ENCODE peak calls at places on chromosomes 1 and 21, in four cellular contexts. One of them, this sample, is unnamed.

GRCh38 chr1:87478231-87478630 is 149.6 kb downstream of the LMO4 start:
- DNase-seq in K562: no peak
- DNase-seq in HepG2: no peak
- DNase-seq in SK-N-SH: no peak
- DNase-seq in this sample: peak

GRCh38 chr1:94314222-94314858 is 77.0 kb upstream of the ARHGAP29 start:
- DNase-seq in SK-N-SH: no peak
- DNase-seq in HepG2: no peak
- DNase-seq in K562: no peak
- DNase-seq in this sample: no peak

GRCh38 chr1:27074175-27074780 is 61.6 kb upstream of the TENT5B start:
- DNase-seq in SK-N-SH: no peak
- DNase-seq in K562: peak
- DNase-seq in HepG2: no peak
- DNase-seq in this sample: no peak

GRCh38 chr1:114010433-114011184 is 31.3 kb downstream of the OLFML3 start:
- DNase-seq in SK-N-SH: no peak
- DNase-seq in K562: no peak
- DNase-seq in HepG2: no peak
- DNase-seq in this sample: no peak

GRCh38 chr1:109847251-109847650 is 63.4 kb upstream of the CSF1 start:
- DNase-seq in SK-N-SH: no peak
- DNase-seq in K562: no peak
- DNase-seq in HepG2: no peak
- DNase-seq in this sample: no peak

GRCh38 chr21:31078796-31079195 is 40.5 kb upstream of the KRTAP19-8 start:
- DNase-seq in K562: no peak
- DNase-seq in HepG2: no peak
- DNase-seq in SK-N-SH: no peak
- DNase-seq in this sample: no peak

GRCh38 chr1:212677573-212677972 is 22.1 kb downstream of the BATF3 start:
- DNase-seq in SK-N-SH: no peak
- DNase-seq in K562: no peak
- DNase-seq in HepG2: no peak
- DNase-seq in this sample: no peak

GRCh38 chr1:219041141-219041540 is 132.5 kb upstream of the LYPLAL1 start:
- DNase-seq in HepG2: no peak
- DNase-seq in SK-N-SH: no peak
- DNase-seq in K562: no peak
- DNase-seq in this sample: no peak

GRCh38 chr1:39507230-39507928 is 15.9 kb downstream of the BMP8A start:
- DNase-seq in HepG2: peak
- DNase-seq in K562: peak
- DNase-seq in SK-N-SH: peak
- DNase-seq in this sample: no peak

GRCh38 chr1:197116156-197116555 is 30.3 kb downstream of the ASPM start:
- DNase-seq in SK-N-SH: no peak
- DNase-seq in K562: no peak
- DNase-seq in HepG2: no peak
- DNase-seq in this sample: no peak

GRCh38 chr1:183472488-183473285 is at the start of gene SMG7:
- DNase-seq in SK-N-SH: no peak
- DNase-seq in K562: peak
- DNase-seq in HepG2: no peak
- DNase-seq in this sample: no peak

GRCh38 chr1:151475175-151475574 is 15.9 kb upstream of the POGZ start:
- DNase-seq in HepG2: no peak
- DNase-seq in SK-N-SH: no peak
- DNase-seq in K562: no peak
- DNase-seq in this sample: no peak

GRCh38 chr1:7672864-7673263 is 98.2 kb upstream of the VAMP3 start:
- DNase-seq in K562: no peak
- DNase-seq in SK-N-SH: peak
- DNase-seq in HepG2: no peak
- DNase-seq in this sample: no peak

GRCh38 chr1:178048426-178048825 is 45.5 kb upstream of the RASAL2 start:
- DNase-seq in HepG2: no peak
- DNase-seq in K562: no peak
- DNase-seq in SK-N-SH: no peak
- DNase-seq in this sample: no peak

GRCh38 chr1:5667513-5668325 is 324.5 kb downstream of the NPHP4 start:
- DNase-seq in K562: no peak
- DNase-seq in HepG2: no peak
- DNase-seq in SK-N-SH: peak
- DNase-seq in this sample: no peak

GRCh38 chr1:39182804-39183203 is 21.7 kb upstream of the MACF1 start:
- DNase-seq in K562: no peak
- DNase-seq in HepG2: no peak
- DNase-seq in SK-N-SH: no peak
- DNase-seq in this sample: no peak

GRCh38 chr21:24716306-24716918 is 890.9 kb downstream of the MRPL39 start:
- DNase-seq in HepG2: no peak
- DNase-seq in K562: no peak
- DNase-seq in SK-N-SH: no peak
- DNase-seq in this sample: no peak

GRCh38 chr1:170765712-170766330 is 101.9 kb downstream of the PRRX1 start:
- DNase-seq in SK-N-SH: no peak
- DNase-seq in HepG2: no peak
- DNase-seq in K562: no peak
- DNase-seq in this sample: peak

GRCh38 chr1:36400825-36401601 is 3.3 kb upstream of the LSM10 start:
- DNase-seq in HepG2: peak
- DNase-seq in SK-N-SH: no peak
- DNase-seq in K562: peak
- DNase-seq in this sample: peak

GRCh38 chr1:16073490-16074104 is at the start of gene FAM131C:
- DNase-seq in HepG2: no peak
- DNase-seq in SK-N-SH: peak
- DNase-seq in K562: peak
- DNase-seq in this sample: no peak

GRCh38 chr1:203475012-203475981 is at the start of gene PRELP:
- DNase-seq in SK-N-SH: peak
- DNase-seq in HepG2: no peak
- DNase-seq in K562: peak
- DNase-seq in this sample: no peak

GRCh38 chr1:63362578-63362977 is 4.8 kb upstream of the ALG6 start:
- DNase-seq in SK-N-SH: no peak
- DNase-seq in HepG2: no peak
- DNase-seq in K562: no peak
- DNase-seq in this sample: no peak

GRCh38 chr1:100458925-100459814 is 78.8 kb upstream of the GPR88 start:
- DNase-seq in K562: no peak
- DNase-seq in HepG2: peak
- DNase-seq in SK-N-SH: peak
- DNase-seq in this sample: peak
- TF ChIP-seq ELF1 in K562: no peak
- TF ChIP-seq ELF1 in HepG2: no peak
- TF ChIP-seq ELF1 in SK-N-SH: no peak
- TF ChIP-seq ELF1 in this sample: no peak

GRCh38 chr1:228101994-228102790 is 933 bp downstream of the C1orf35 start:
- DNase-seq in HepG2: no peak
- DNase-seq in SK-N-SH: peak
- DNase-seq in K562: peak
- DNase-seq in this sample: no peak
- TF ChIP-seq ELF1 in HepG2: no peak
- TF ChIP-seq ELF1 in SK-N-SH: no peak
- TF ChIP-seq ELF1 in K562: no peak
- TF ChIP-seq ELF1 in this sample: no peak

GRCh38 chr1:2791027-2791760 is 10.3 kb downstream of the TTC34 start:
- DNase-seq in HepG2: no peak
- DNase-seq in K562: no peak
- DNase-seq in SK-N-SH: no peak
- DNase-seq in this sample: no peak
- TF ChIP-seq ELF1 in HepG2: no peak
- TF ChIP-seq ELF1 in K562: no peak
- TF ChIP-seq ELF1 in SK-N-SH: no peak
- TF ChIP-seq ELF1 in this sample: no peak

GRCh38 chr1:119367332-119368124 is 1.1 kb upstream of the HAO2 start:
- DNase-seq in SK-N-SH: peak
- DNase-seq in K562: peak
- DNase-seq in HepG2: peak
- DNase-seq in this sample: peak
- TF ChIP-seq ELF1 in SK-N-SH: no peak
- TF ChIP-seq ELF1 in K562: no peak
- TF ChIP-seq ELF1 in HepG2: no peak
- TF ChIP-seq ELF1 in this sample: no peak

GRCh38 chr1:117680316-117681002 is 74.6 kb downstream of the TENT5C start:
- DNase-seq in K562: no peak
- DNase-seq in HepG2: no peak
- DNase-seq in SK-N-SH: no peak
- DNase-seq in this sample: no peak

GRCh38 chr1:117681093-117681950 is 75.5 kb downstream of the TENT5C start:
- DNase-seq in HepG2: no peak
- DNase-seq in SK-N-SH: no peak
- DNase-seq in K562: no peak
- DNase-seq in this sample: no peak

GRCh38 chr1:117679868-117680267 is 74.0 kb downstream of the TENT5C start:
- DNase-seq in SK-N-SH: no peak
- DNase-seq in HepG2: no peak
- DNase-seq in K562: no peak
- DNase-seq in this sample: no peak

GRCh38 chr1:117683571-117684285 is 77.9 kb downstream of the TENT5C start:
- DNase-seq in SK-N-SH: no peak
- DNase-seq in K562: no peak
- DNase-seq in HepG2: no peak
- DNase-seq in this sample: no peak

GRCh38 chr1:117682372-117682771 is 76.5 kb downstream of the TENT5C start:
- DNase-seq in K562: no peak
- DNase-seq in HepG2: no peak
- DNase-seq in SK-N-SH: no peak
- DNase-seq in this sample: no peak
- TF ChIP-seq ELF1 in K562: no peak
- TF ChIP-seq ELF1 in HepG2: no peak
- TF ChIP-seq ELF1 in SK-N-SH: no peak
- TF ChIP-seq ELF1 in this sample: no peak

This sample was measured in HCT116.